ENCODE peak calls at places on chromosome 12, in five cellular contexts. One of them, this sample, is unnamed. For H3K4me1 and H3K9me3, the result is how much of the 10 kb centered on the place peaks cover.

GRCh38 chr12:3313066-3313465 is 177.9 kb upstream of the PRMT8 start:
- DNase-seq in A549: no peak
- DNase-seq in vagina: no peak
- DNase-seq in prostate gland: no peak
- DNase-seq in stomach: no peak
- DNase-seq in this sample: no peak

GRCh38 chr12:11825278-11825677 is 175.8 kb downstream of the ETV6 start:
- DNase-seq in A549: no peak
- DNase-seq in vagina: no peak
- DNase-seq in prostate gland: no peak
- DNase-seq in stomach: no peak
- DNase-seq in this sample: no peak

GRCh38 chr12:84995646-84996045 is 40.4 kb downstream of the TSPAN19 start:
- DNase-seq in A549: no peak
- DNase-seq in vagina: no peak
- DNase-seq in prostate gland: no peak
- DNase-seq in stomach: no peak
- DNase-seq in this sample: no peak

GRCh38 chr12:13390381-13390856 is 193.9 kb downstream of the EMP1 start:
- DNase-seq in A549: peak
- DNase-seq in vagina: peak
- DNase-seq in prostate gland: peak
- DNase-seq in stomach: peak
- DNase-seq in this sample: peak

GRCh38 chr12:22851532-22851931 is 226.6 kb downstream of the ETNK1 start:
- DNase-seq in A549: no peak
- DNase-seq in vagina: no peak
- DNase-seq in prostate gland: no peak
- DNase-seq in stomach: no peak
- DNase-seq in this sample: no peak

GRCh38 chr12:90943248-90943647 is 11.7 kb downstream of the CCER1 start:
- DNase-seq in A549: no peak
- DNase-seq in vagina: no peak
- DNase-seq in prostate gland: no peak
- DNase-seq in stomach: no peak
- DNase-seq in this sample: no peak

GRCh38 chr12:97267166-97267565 is 195.4 kb upstream of the RMST start:
- DNase-seq in A549: no peak
- DNase-seq in vagina: no peak
- DNase-seq in prostate gland: no peak
- DNase-seq in stomach: no peak
- DNase-seq in this sample: no peak

GRCh38 chr12:69570545-69571399 is 14.5 kb upstream of the CCT2 start:
- DNase-seq in A549: peak
- DNase-seq in vagina: no peak
- DNase-seq in prostate gland: peak
- DNase-seq in stomach: peak
- DNase-seq in this sample: peak

GRCh38 chr12:56719056-56719455 is 6.0 kb downstream of the NACA start:
- DNase-seq in A549: no peak
- DNase-seq in vagina: no peak
- DNase-seq in prostate gland: no peak
- DNase-seq in stomach: no peak
- DNase-seq in this sample: no peak

GRCh38 chr12:55499810-55500252 is 7.7 kb downstream of the OR6C68 start:
- DNase-seq in A549: no peak
- DNase-seq in vagina: no peak
- DNase-seq in prostate gland: no peak
- DNase-seq in stomach: no peak
- DNase-seq in this sample: no peak

GRCh38 chr12:131774576-131774975 is 53.6 kb upstream of the MMP17 start:
- DNase-seq in A549: no peak
- DNase-seq in vagina: no peak
- DNase-seq in prostate gland: no peak
- DNase-seq in stomach: no peak
- DNase-seq in this sample: no peak

GRCh38 chr12:62967701-62968100 is 32.8 kb upstream of the PPM1H start:
- DNase-seq in A549: no peak
- DNase-seq in vagina: no peak
- DNase-seq in prostate gland: peak
- DNase-seq in stomach: no peak
- DNase-seq in this sample: no peak

GRCh38 chr12:116102019-116102418 is 175.5 kb downstream of the MED13L start:
- DNase-seq in A549: no peak
- DNase-seq in vagina: no peak
- DNase-seq in prostate gland: no peak
- DNase-seq in stomach: no peak
- DNase-seq in this sample: no peak

GRCh38 chr12:46657416-46658411 is 168.1 kb downstream of the SLC38A4 start:
- DNase-seq in A549: no peak
- DNase-seq in vagina: no peak
- DNase-seq in prostate gland: no peak
- DNase-seq in stomach: no peak
- DNase-seq in this sample: no peak

GRCh38 chr12:85092814-85093370 is 56.7 kb downstream of the LRRIQ1 start:
- DNase-seq in A549: no peak
- DNase-seq in vagina: no peak
- DNase-seq in prostate gland: no peak
- DNase-seq in stomach: no peak
- DNase-seq in this sample: no peak

GRCh38 chr12:115008951-115009350 is 325.0 kb upstream of the TBX3 start:
- DNase-seq in A549: no peak
- DNase-seq in vagina: no peak
- DNase-seq in prostate gland: no peak
- DNase-seq in stomach: no peak
- DNase-seq in this sample: no peak

GRCh38 chr12:64273527-64274403 is 51.7 kb upstream of the KICS2 start:
- DNase-seq in A549: peak
- DNase-seq in vagina: no peak
- DNase-seq in prostate gland: no peak
- DNase-seq in stomach: no peak
- DNase-seq in this sample: no peak

GRCh38 chr12:113582521-113583218 is 111.0 kb upstream of the LHX5 start:
- DNase-seq in A549: no peak
- DNase-seq in vagina: no peak
- DNase-seq in prostate gland: no peak
- DNase-seq in stomach: no peak
- DNase-seq in this sample: no peak

GRCh38 chr12:43105426-43105981 is 446.5 kb downstream of the ADAMTS20 start:
- DNase-seq in A549: no peak
- DNase-seq in vagina: no peak
- DNase-seq in prostate gland: no peak
- DNase-seq in stomach: no peak
- DNase-seq in this sample: no peak

GRCh38 chr12:3770891-3771290 is 18.0 kb upstream of the CRACR2A start:
- DNase-seq in A549: peak
- DNase-seq in vagina: no peak
- DNase-seq in prostate gland: no peak
- DNase-seq in stomach: no peak
- DNase-seq in this sample: no peak

GRCh38 chr12:107906719-107907118 is 132.2 kb downstream of the ASCL4 start:
- DNase-seq in A549: no peak
- DNase-seq in vagina: no peak
- DNase-seq in prostate gland: no peak
- DNase-seq in stomach: no peak
- DNase-seq in this sample: no peak

GRCh38 chr12:9626291-9626690 is 18.6 kb upstream of the KLRB1 start:
- DNase-seq in A549: no peak
- DNase-seq in vagina: no peak
- DNase-seq in prostate gland: no peak
- DNase-seq in stomach: no peak
- DNase-seq in this sample: no peak

GRCh38 chr12:27709932-27710591 is 570 bp upstream of the MRPS35 start:
- DNase-seq in A549: peak
- DNase-seq in vagina: no peak
- DNase-seq in prostate gland: peak
- DNase-seq in stomach: no peak
- DNase-seq in this sample: no peak

GRCh38 chr12:87509233-87509820 is 519.9 kb downstream of the C12orf50 start:
- DNase-seq in A549: peak
- DNase-seq in vagina: no peak
- DNase-seq in prostate gland: no peak
- DNase-seq in stomach: no peak
- DNase-seq in this sample: no peak

GRCh38 chr12:68863109-68863770 is 55.3 kb downstream of the MDM2 start:
- DNase-seq in A549: no peak
- DNase-seq in vagina: no peak
- DNase-seq in prostate gland: no peak
- DNase-seq in stomach: no peak
- DNase-seq in this sample: no peak

GRCh38 chr12:58030566-58031279 is 89.4 kb downstream of the ATP23 start:
- DNase-seq in A549: no peak
- DNase-seq in vagina: no peak
- DNase-seq in prostate gland: no peak
- DNase-seq in stomach: no peak
- DNase-seq in this sample: no peak

GRCh38 chr12:113346387-113346786 is 11.5 kb upstream of the SLC8B1 start:
- DNase-seq in A549: no peak
- DNase-seq in vagina: no peak
- DNase-seq in prostate gland: no peak
- DNase-seq in stomach: no peak
- DNase-seq in this sample: no peak

GRCh38 chr12:79658221-79658620 is 32.5 kb downstream of the PAWR start:
- DNase-seq in A549: no peak
- DNase-seq in vagina: no peak
- DNase-seq in prostate gland: no peak
- DNase-seq in stomach: no peak
- DNase-seq in this sample: no peak

GRCh38 chr12:99810718-99811593 is 163.4 kb downstream of the GARIN6 start:
- DNase-seq in A549: peak
- DNase-seq in vagina: no peak
- DNase-seq in prostate gland: no peak
- DNase-seq in stomach: no peak
- DNase-seq in this sample: no peak

GRCh38 chr12:38508246-38508645 is 191.7 kb downstream of the ALG10B start:
- DNase-seq in A549: no peak
- DNase-seq in vagina: no peak
- DNase-seq in prostate gland: no peak
- DNase-seq in stomach: no peak
- DNase-seq in this sample: no peak

GRCh38 chr12:117148642-117149041 is 41.6 kb downstream of the FBXO21 start:
- DNase-seq in A549: peak
- DNase-seq in vagina: no peak
- DNase-seq in prostate gland: no peak
- DNase-seq in stomach: no peak
- DNase-seq in this sample: no peak

GRCh38 chr12:9341260-9341585 is 133.0 kb upstream of the PZP start:
- DNase-seq in A549: no peak
- DNase-seq in vagina: no peak
- DNase-seq in prostate gland: no peak
- DNase-seq in stomach: no peak
- DNase-seq in this sample: no peak

GRCh38 chr12:32907898-32908476 is 11.4 kb upstream of the PKP2 start:
- DNase-seq in A549: no peak
- DNase-seq in vagina: no peak
- DNase-seq in prostate gland: no peak
- DNase-seq in stomach: no peak
- DNase-seq in this sample: no peak

GRCh38 chr12:74725154-74725553 is 187.5 kb downstream of the ATXN7L3B start:
- DNase-seq in A549: no peak
- DNase-seq in vagina: no peak
- DNase-seq in prostate gland: no peak
- DNase-seq in stomach: no peak
- DNase-seq in this sample: no peak

GRCh38 chr12:68267892-68268396 is 14.5 kb upstream of the IL22 start:
- DNase-seq in A549: no peak
- DNase-seq in vagina: no peak
- DNase-seq in prostate gland: no peak
- DNase-seq in stomach: no peak
- DNase-seq in this sample: no peak

GRCh38 chr12:127479256-127479655 is 787.7 kb upstream of the TMEM132C start:
- DNase-seq in A549: no peak
- DNase-seq in vagina: no peak
- DNase-seq in prostate gland: no peak
- DNase-seq in stomach: no peak
- DNase-seq in this sample: no peak

GRCh38 chr12:124681779-124682391 is 114.5 kb upstream of the NCOR2 start:
- DNase-seq in A549: peak
- DNase-seq in vagina: no peak
- DNase-seq in prostate gland: no peak
- DNase-seq in stomach: no peak
- DNase-seq in this sample: peak

GRCh38 chr12:88922816-88923215 is 342.5 kb upstream of the KITLG start:
- DNase-seq in A549: no peak
- DNase-seq in vagina: no peak
- DNase-seq in prostate gland: no peak
- DNase-seq in stomach: no peak
- DNase-seq in this sample: no peak

GRCh38 chr12:88921890-88922532 is 341.7 kb upstream of the KITLG start:
- DNase-seq in A549: no peak
- DNase-seq in vagina: no peak
- DNase-seq in prostate gland: no peak
- DNase-seq in stomach: no peak
- DNase-seq in this sample: no peak

GRCh38 chr12:88924162-88924561 is 343.9 kb upstream of the KITLG start:
- DNase-seq in A549: no peak
- DNase-seq in vagina: no peak
- DNase-seq in prostate gland: peak
- DNase-seq in stomach: no peak
- DNase-seq in this sample: no peak

GRCh38 chr12:88925370-88925915 is 345.2 kb upstream of the KITLG start:
- DNase-seq in A549: no peak
- DNase-seq in vagina: no peak
- DNase-seq in prostate gland: no peak
- DNase-seq in stomach: no peak
- DNase-seq in this sample: no peak

GRCh38 chr12:88923631-88924030 is 343.4 kb upstream of the KITLG start:
- DNase-seq in A549: no peak
- DNase-seq in vagina: no peak
- DNase-seq in prostate gland: no peak
- DNase-seq in stomach: no peak
- DNase-seq in this sample: no peak
- TF ChIP-seq POLR2A in A549: no peak
- TF ChIP-seq POLR2A in vagina: no peak
- TF ChIP-seq POLR2A in prostate gland: no peak
- TF ChIP-seq POLR2A in stomach: no peak
- TF ChIP-seq POLR2A in this sample: no peak

GRCh38 chr12:53049582-53050318 is at the start of gene TNS2:
- DNase-seq in A549: peak
- DNase-seq in vagina: peak
- DNase-seq in prostate gland: no peak
- DNase-seq in stomach: peak
- DNase-seq in this sample: peak
- H3K4me1 ChIP-seq in A549: half or more
- H3K4me1 ChIP-seq in vagina: half or more
- H3K4me1 ChIP-seq in prostate gland: under half
- H3K4me1 ChIP-seq in stomach: half or more
- H3K4me1 ChIP-seq in this sample: half or more

GRCh38 chr12:132949936-132950837 is 5.9 kb downstream of the ZNF605 start:
- DNase-seq in A549: no peak
- DNase-seq in vagina: no peak
- DNase-seq in prostate gland: no peak
- DNase-seq in stomach: no peak
- DNase-seq in this sample: no peak
- H3K9me3 ChIP-seq in A549: half or more
- H3K9me3 ChIP-seq in vagina: half or more
- H3K9me3 ChIP-seq in prostate gland: under half
- H3K9me3 ChIP-seq in stomach: half or more
- H3K9me3 ChIP-seq in this sample: under half

GRCh38 chr12:47705571-47706425 is at the start of gene RPAP3:
- DNase-seq in A549: peak
- DNase-seq in vagina: peak
- DNase-seq in prostate gland: peak
- DNase-seq in stomach: peak
- DNase-seq in this sample: peak
- TF ChIP-seq POLR2A in A549: peak
- TF ChIP-seq POLR2A in vagina: no peak
- TF ChIP-seq POLR2A in prostate gland: peak
- TF ChIP-seq POLR2A in stomach: peak
- TF ChIP-seq POLR2A in this sample: peak